ENCODE peak calls at places on chromosomes 6 and 20, in nine cellular contexts. Q is transverse colon, Y is RWPE2, W is GM12865, Z is epithelial cell of esophagus, K is heart right ventricle, I is right lobe of liver, V is AG09309, X is esophagus muscularis mucosa. C is an unnamed sample.

GRCh38 chr20:38446441-38447209 is 11.5 kb upstream of the SNHG17 start:
- DNase-seq in Q (peak; percentile 96), Y (peak; percentile 98), W (peak; percentile 98), Z (peak; percentile 96), K (peak; percentile 94), I (peak; percentile 92), V (peak; percentile 83), X (peak; percentile 95), C (peak; percentile 71)

GRCh38 chr6:105526198-105526872 is 123.5 kb upstream of the PREP start:
- DNase-seq in Q (no peak), Y (no peak), W (no peak), Z (peak; percentile 79), K (no peak), I (no peak), V (no peak), X (no peak), C (peak; percentile 70)

GRCh38 chr20:330233-331149 is 5.1 kb downstream of the SOX12 start:
- DNase-seq in Q (no peak), Y (no peak), W (peak; percentile 80), Z (peak; percentile 64), K (no peak), I (no peak), V (no peak), X (no peak), C (peak; percentile 52)

GRCh38 chr6:2876210-2877056 is 26.7 kb downstream of the SERPINB9 start:
- DNase-seq in Q (peak; percentile 70), Y (no peak), W (peak; percentile 60), Z (peak; percentile 85), K (peak; percentile 74), I (peak; percentile 90), V (peak; percentile 74), X (peak; percentile 92), C (peak; percentile 85)

GRCh38 chr6:16766043-16766521 is 4.8 kb upstream of the ATXN1 start:
- DNase-seq in Q (no peak), Y (no peak), W (peak; percentile 67), Z (peak; percentile 75), K (no peak), I (no peak), V (peak; percentile 89), X (no peak), C (peak; percentile 82)

GRCh38 chr6:1438471-1438881 is 49.1 kb downstream of the FOXF2 start:
- DNase-seq in Q (no peak), Y (no peak), W (no peak), Z (no peak), K (no peak), I (no peak), V (no peak), X (no peak), C (no peak)

GRCh38 chr6:120384671-120385070 is 949.6 kb downstream of the TBC1D32 start:
- DNase-seq in Q (no peak), Y (no peak), W (no peak), Z (peak; percentile 54), K (no peak), I (no peak), V (no peak), X (no peak), C (peak; percentile 78)

GRCh38 chr6:38155576-38156204 is 336.2 kb downstream of the ZFAND3 start:
- DNase-seq in Q (no peak), Y (no peak), W (no peak), Z (peak; percentile 27), K (no peak), I (no peak), V (no peak), X (no peak), C (peak; percentile 65)

GRCh38 chr6:16712931-16713484 is 48.3 kb downstream of the ATXN1 start:
- DNase-seq in Q (peak; percentile 35), Y (no peak), W (peak; percentile 54), Z (peak; percentile 92), K (no peak), I (no peak), V (peak; percentile 89), X (no peak), C (peak; percentile 97)

GRCh38 chr6:113936093-113936934 is 34.6 kb downstream of the HDAC2 start:
- DNase-seq in Q (no peak), Y (no peak), W (peak; percentile 59), Z (peak; percentile 63), K (no peak), I (no peak), V (peak; percentile 24), X (no peak), C (peak; percentile 62)

GRCh38 chr6:113646701-113647100 is 210.4 kb upstream of the MARCKS start:
- DNase-seq in Q (no peak), Y (no peak), W (no peak), Z (no peak), K (no peak), I (no peak), V (no peak), X (no peak), C (no peak)

GRCh38 chr20:56929606-56930005 is 300.5 kb downstream of the TFAP2C start:
- DNase-seq in Q (no peak), Y (no peak), W (no peak), Z (no peak), K (no peak), I (no peak), V (no peak), X (no peak), C (no peak)

GRCh38 chr6:90217621-90218496 is 78.8 kb downstream of the BACH2 start:
- DNase-seq in Q (no peak), Y (peak; percentile 70), W (no peak), Z (peak; percentile 56), K (no peak), I (peak; percentile 49), V (no peak), X (peak; percentile 92), C (peak; percentile 63)

GRCh38 chr20:45346291-45346718 is 1.9 kb downstream of the SDC4 start:
- DNase-seq in Q (no peak), Y (peak; percentile 78), W (no peak), Z (no peak), K (no peak), I (no peak), V (no peak), X (no peak), C (no peak)

GRCh38 chr20:15296422-15296821 is 959.0 kb upstream of the FLRT3 start:
- DNase-seq in Q (no peak), Y (no peak), W (no peak), Z (no peak), K (no peak), I (no peak), V (no peak), X (no peak), C (no peak)

GRCh38 chr20:38604873-38605303 is 3.3 kb downstream of the ARHGAP40 start:
- DNase-seq in Q (no peak), Y (peak; percentile 98), W (no peak), Z (peak; percentile 92), K (no peak), I (no peak), V (no peak), X (no peak), C (peak; percentile 95)

GRCh38 chr6:24905485-24905884 is 30.3 kb downstream of the RIPOR2 start:
- DNase-seq in Q (no peak), Y (no peak), W (no peak), Z (no peak), K (no peak), I (no peak), V (no peak), X (no peak), C (no peak)

GRCh38 chr6:24903681-24904080 is 32.1 kb downstream of the RIPOR2 start:
- DNase-seq in Q (no peak), Y (no peak), W (no peak), Z (no peak), K (no peak), I (no peak), V (no peak), X (no peak), C (no peak)

GRCh38 chr6:24900917-24901697 is 34.7 kb downstream of the RIPOR2 start:
- DNase-seq in Q (no peak), Y (no peak), W (no peak), Z (no peak), K (no peak), I (no peak), V (no peak), X (no peak), C (no peak)

GRCh38 chr6:24901698-24902328 is 33.9 kb downstream of the RIPOR2 start:
- DNase-seq in Q (no peak), Y (no peak), W (no peak), Z (no peak), K (no peak), I (no peak), V (no peak), X (no peak), C (no peak)

DNA sequence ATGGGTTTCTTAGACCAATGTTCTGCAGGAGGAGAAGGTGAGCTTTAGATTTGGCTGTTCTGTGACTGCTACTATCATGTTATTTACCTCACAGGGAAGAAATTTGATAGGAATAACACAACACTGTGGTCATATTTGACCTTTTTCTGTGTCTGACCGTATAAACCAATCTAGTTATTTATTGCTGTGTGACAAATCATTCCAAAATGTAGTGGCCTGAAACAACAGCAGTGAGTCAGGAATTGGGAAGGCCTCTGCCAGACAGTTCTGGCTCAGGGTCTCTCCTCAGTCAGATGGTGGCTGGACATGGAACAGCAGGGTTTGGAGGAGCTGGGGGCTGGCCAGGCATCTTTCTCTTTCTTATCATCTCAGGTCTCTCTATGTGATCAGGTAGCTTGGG is 33.0 kb downstream of the RIPOR2 start:
- DNase-seq in Q (no peak), Y (no peak), W (no peak), Z (peak; percentile 5), K (no peak), I (no peak), V (peak; percentile 66), X (no peak), C (peak; percentile 10)
- TF ChIP-seq CTCF in Q (no peak), Y (no peak), W (no peak), Z (no peak), K (no peak), I (no peak), V (peak; percentile 5), X (no peak), C (no peak)

GRCh38 chr6:116397960-116398359 is 27.2 kb downstream of the DSE start:
- DNase-seq in Q (no peak), Y (no peak), W (no peak), Z (no peak), K (no peak), I (no peak), V (no peak), X (no peak), C (no peak)
- H3K4me3 ChIP-seq in Q (no peak overlapping the region), Y (no peak overlapping the region), W (no peak overlapping the region), Z (no peak overlapping the region), K (no peak overlapping the region), I (no peak overlapping the region), V (no peak overlapping the region), X (no peak overlapping the region), C (no peak overlapping the region)

GRCh38 chr20:50981714-50982048 is 23.1 kb downstream of the MOCS3 start:
- DNase-seq in Q (no peak), Y (no peak), W (no peak), Z (no peak), K (no peak), I (no peak), V (no peak), X (no peak), C (no peak)
- TF ChIP-seq CTCF in Q (peak; percentile 11), Y (peak; percentile 92), W (no peak), Z (no peak), K (no peak), I (no peak), V (no peak), X (no peak), C (no peak)

DNA sequence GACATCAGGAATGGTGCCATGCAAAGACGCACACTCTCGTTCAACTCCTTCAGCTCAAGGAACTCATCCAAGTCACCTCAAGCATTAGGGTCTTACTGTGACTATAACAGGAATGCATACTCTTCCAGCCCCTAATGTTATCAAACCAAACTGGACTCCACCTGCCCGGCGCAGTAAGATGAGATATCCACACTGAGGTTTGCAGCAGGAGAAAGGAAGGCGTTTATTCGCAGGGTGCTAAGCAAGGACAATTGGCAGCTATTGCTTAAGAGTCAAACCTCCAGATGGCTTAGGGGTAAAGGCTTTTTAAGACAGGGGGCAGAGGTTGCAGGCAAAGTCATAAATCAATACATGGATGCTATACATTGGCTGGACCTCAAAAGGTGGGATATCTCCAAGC is 159.4 kb upstream of the TAB2 start:
- DNase-seq in Q (no peak), Y (no peak), W (no peak), Z (no peak), K (no peak), I (no peak), V (no peak), X (peak; percentile 57), C (no peak)
- H3K4me3 ChIP-seq in Q (no peak overlapping the region), Y (no peak overlapping the region), W (no peak overlapping the region), Z (no peak overlapping the region), K (no peak overlapping the region), I (no peak overlapping the region), V (no peak overlapping the region), X (no peak overlapping the region), C (no peak overlapping the region)

C was measured in bronchial epithelial cell.